ENCODE peak calls at places on chromosome 1, in nine cellular contexts. E is suprapubic skin, S is A549, Z is sigmoid colon, K is transverse colon, C is ovary, J is esophagus muscularis mucosa, G is stomach, R is K562. T is an unnamed sample.

GRCh38 chr1:59071289-59071688 is 225.6 kb upstream of the FGGY start:
- DNase-seq in E (no peak), S (no peak), Z (no peak), K (peak), C (no peak), J (no peak), G (no peak), R (no peak), T (no peak)

GRCh38 chr1:41664861-41665640 is 180.6 kb upstream of the EDN2 start:
- DNase-seq in E (no peak), S (peak), Z (no peak), K (no peak), C (no peak), J (no peak), G (no peak), R (no peak), T (no peak)

GRCh38 chr1:162072770-162073169 is 3.3 kb downstream of the NOS1AP start:
- DNase-seq in E (no peak), S (no peak), Z (no peak), K (no peak), C (no peak), J (peak), G (no peak), R (no peak), T (no peak)

GRCh38 chr1:245566952-245567351 is 412.2 kb downstream of the KIF26B start:
- DNase-seq in E (no peak), S (no peak), Z (no peak), K (no peak), C (no peak), J (no peak), G (no peak), R (no peak), T (no peak)

GRCh38 chr1:114286179-114286578 is 132.5 kb upstream of the SYT6 start:
- DNase-seq in E (no peak), S (no peak), Z (no peak), K (no peak), C (no peak), J (peak), G (no peak), R (no peak), T (no peak)

GRCh38 chr1:923131-923990 is at the start of gene SAMD11:
- DNase-seq in E (no peak), S (no peak), Z (peak), K (peak), C (peak), J (no peak), G (peak), R (peak), T (peak)

GRCh38 chr1:9589719-9590157 is 1.0 kb downstream of the TMEM201 start:
- DNase-seq in E (no peak), S (peak), Z (peak), K (no peak), C (no peak), J (no peak), G (no peak), R (no peak), T (no peak)

GRCh38 chr1:242718967-242719366 is 194.5 kb upstream of the PLD5 start:
- DNase-seq in E (no peak), S (no peak), Z (no peak), K (no peak), C (no peak), J (no peak), G (no peak), R (no peak), T (no peak)

GRCh38 chr1:47382399-47382983 is 33.6 kb upstream of the FOXE3 start:
- DNase-seq in E (no peak), S (no peak), Z (no peak), K (no peak), C (no peak), J (no peak), G (no peak), R (no peak), T (no peak)

GRCh38 chr1:243234978-243235657 is 20.0 kb downstream of the CEP170 start:
- DNase-seq in E (no peak), S (no peak), Z (no peak), K (no peak), C (no peak), J (no peak), G (no peak), R (no peak), T (no peak)

GRCh38 chr1:2019571-2020309 is 595 bp downstream of the GABRD start:
- DNase-seq in E (no peak), S (no peak), Z (no peak), K (no peak), C (no peak), J (no peak), G (no peak), R (peak), T (no peak)

GRCh38 chr1:156135930-156136871 is 17.2 kb upstream of the SEMA4A start:
- DNase-seq in E (no peak), S (no peak), Z (no peak), K (no peak), C (no peak), J (no peak), G (no peak), R (no peak), T (no peak)

GRCh38 chr1:204377800-204378608 is 18.3 kb upstream of the PLEKHA6 start:
- DNase-seq in E (no peak), S (peak), Z (peak), K (peak), C (no peak), J (no peak), G (peak), R (peak), T (no peak)

GRCh38 chr1:2019162-2019542 is at the start of gene GABRD:
- DNase-seq in E (no peak), S (no peak), Z (no peak), K (no peak), C (no peak), J (no peak), G (no peak), R (peak), T (no peak)

DNA sequence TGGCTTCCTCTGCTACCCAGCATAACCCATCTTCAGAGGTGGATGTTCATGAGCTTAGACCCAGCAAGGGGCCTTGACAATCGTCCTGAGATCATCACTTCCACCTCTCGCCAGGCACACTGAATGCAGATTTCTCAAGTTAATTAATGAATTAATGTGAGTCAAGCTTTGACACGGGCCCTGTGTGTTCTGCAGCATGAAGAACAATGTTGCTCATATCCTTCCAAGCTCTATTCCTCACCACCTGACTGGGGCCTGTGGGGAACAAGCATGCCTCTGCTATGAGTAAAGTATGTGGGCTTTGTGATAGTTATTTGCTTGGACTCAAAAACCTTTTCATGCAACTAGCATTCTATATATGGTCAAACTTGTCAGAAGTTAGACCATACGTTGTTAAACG is 122.0 kb downstream of the SEC16B start:
- DNase-seq in E (no peak), S (no peak), Z (no peak), K (no peak), C (no peak), J (peak), G (no peak), R (no peak), T (no peak)
- H3K4me3 ChIP-seq in E (no peak), S (no peak), Z (no peak), K (no peak), C (no peak), J (no peak), G (no peak), R (no peak), T (no peak)

DNA sequence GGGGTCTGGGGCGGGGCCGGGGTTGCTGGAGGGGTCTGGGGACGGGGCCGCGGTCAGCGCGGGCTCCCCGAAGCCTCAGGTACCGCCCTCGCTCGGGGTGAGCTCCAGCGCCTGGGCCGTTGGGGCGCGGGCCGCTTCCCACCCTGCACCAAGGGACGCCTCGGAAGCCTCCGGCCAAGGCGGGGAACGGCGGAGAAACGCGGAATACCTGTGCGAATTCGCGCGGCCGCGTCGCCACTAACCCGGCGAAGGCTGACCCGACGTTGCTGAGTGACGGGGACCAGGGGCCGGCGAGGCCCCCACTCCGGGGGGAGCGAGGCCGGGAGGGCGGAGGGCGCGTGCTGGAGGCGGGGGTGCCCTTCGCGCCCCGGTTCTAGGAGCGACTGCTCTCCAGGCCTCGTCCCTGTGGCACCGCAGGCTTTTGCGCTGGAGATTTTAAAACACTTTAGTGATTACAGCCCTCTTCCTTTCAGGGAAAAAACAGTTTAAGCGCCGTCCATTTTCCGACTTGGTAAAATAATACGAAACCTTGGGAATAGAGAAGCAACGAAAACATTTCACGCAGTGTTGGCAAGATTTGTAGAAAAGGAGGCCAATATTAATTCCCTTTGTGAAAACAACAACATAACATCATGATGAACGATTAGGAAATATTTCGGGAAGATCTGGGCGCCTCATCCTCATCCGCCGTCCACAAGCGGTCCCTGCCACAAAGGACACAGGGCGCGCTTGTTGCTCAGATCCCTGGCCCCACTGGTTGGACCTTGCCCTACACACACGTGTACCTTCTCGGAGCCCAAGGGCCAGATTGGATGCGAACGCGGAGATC is 971 bp upstream of the GNG4 start:
- DNase-seq in E (no peak), S (no peak), Z (peak), K (peak), C (peak), J (peak), G (no peak), R (no peak), T (no peak)
- TF ChIP-seq EP300 in E (no peak), S (no peak), Z (no peak), K (no peak), C (no peak), J (no peak), G (no peak), R (no peak), T (no peak)

GRCh38 chr1:220817907-220818306 is 31.2 kb downstream of the MTARC1 start:
- DNase-seq in E (no peak), S (no peak), Z (peak), K (no peak), C (no peak), J (no peak), G (no peak), R (no peak), T (peak)
- H3K4me3 ChIP-seq in E (no peak), S (no peak), Z (no peak), K (no peak), C (no peak), J (no peak), G (no peak), R (no peak), T (no peak)

GRCh38 chr1:61741682-61742619 is at the start of gene PATJ:
- DNase-seq in E (peak), S (peak), Z (peak), K (peak), C (peak), J (no peak), G (peak), R (no peak), T (peak)
- TF ChIP-seq EP300 in E (no peak), S (no peak), Z (no peak), K (no peak), C (no peak), J (no peak), G (no peak), R (no peak), T (peak)

GRCh38 chr1:19393051-19393450 is 80.9 kb downstream of the SLC66A1 start:
- DNase-seq in E (no peak), S (no peak), Z (no peak), K (no peak), C (no peak), J (no peak), G (no peak), R (no peak), T (no peak)

GRCh38 chr1:19390901-19391595 is 78.9 kb downstream of the SLC66A1 start:
- DNase-seq in E (no peak), S (peak), Z (peak), K (peak), C (peak), J (peak), G (peak), R (peak), T (peak)

GRCh38 chr1:19390166-19390850 is 78.2 kb downstream of the SLC66A1 start:
- DNase-seq in E (no peak), S (no peak), Z (no peak), K (no peak), C (peak), J (no peak), G (no peak), R (no peak), T (no peak)

GRCh38 chr1:19392221-19392620 is 80.1 kb downstream of the SLC66A1 start:
- DNase-seq in E (no peak), S (no peak), Z (no peak), K (no peak), C (no peak), J (no peak), G (no peak), R (no peak), T (no peak)

DNA sequence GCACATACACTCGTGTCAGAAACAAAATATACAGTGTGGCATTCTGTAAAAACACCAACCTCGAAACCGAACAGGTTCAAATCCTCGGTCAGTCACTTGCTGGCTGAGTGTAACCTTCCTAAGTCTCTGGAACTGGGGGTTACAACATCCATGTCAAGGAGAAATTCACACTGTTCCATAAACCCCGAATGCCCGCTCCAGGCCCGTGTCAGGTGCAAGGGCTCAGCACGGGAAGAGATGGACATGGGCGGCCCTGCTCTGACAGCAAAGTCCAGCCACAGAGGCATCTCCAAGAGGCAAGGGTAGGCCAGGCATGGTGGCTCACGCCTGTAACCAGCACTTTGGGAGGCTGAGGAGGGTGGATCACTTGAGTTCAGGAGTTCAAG is 79.5 kb downstream of the SLC66A1 start:
- DNase-seq in E (no peak), S (no peak), Z (no peak), K (no peak), C (no peak), J (no peak), G (no peak), R (no peak), T (no peak)
- H3K4me3 ChIP-seq in E (peak), S (no peak), Z (no peak), K (no peak), C (no peak), J (no peak), G (no peak), R (no peak), T (no peak)

GRCh38 chr1:11062965-11063401 is 3.2 kb upstream of the SRM start:
- DNase-seq in E (peak), S (no peak), Z (peak), K (no peak), C (no peak), J (no peak), G (no peak), R (no peak), T (no peak)
- TF ChIP-seq EP300 in E (no peak), S (no peak), Z (no peak), K (no peak), C (no peak), J (no peak), G (no peak), R (no peak), T (no peak)

GRCh38 chr1:234554478-234555311 is 55.3 kb downstream of the IRF2BP2 start:
- DNase-seq in E (peak), S (no peak), Z (peak), K (no peak), C (no peak), J (no peak), G (no peak), R (peak), T (no peak)

GRCh38 chr1:234554157-234554477 is 55.9 kb downstream of the IRF2BP2 start:
- DNase-seq in E (no peak), S (no peak), Z (peak), K (no peak), C (no peak), J (no peak), G (no peak), R (no peak), T (no peak)

GRCh38 chr1:234555390-234556112 is 54.4 kb downstream of the IRF2BP2 start:
- DNase-seq in E (no peak), S (no peak), Z (no peak), K (no peak), C (no peak), J (no peak), G (no peak), R (no peak), T (no peak)

GRCh38 chr1:234558186-234558836 is 51.7 kb downstream of the IRF2BP2 start:
- DNase-seq in E (no peak), S (no peak), Z (no peak), K (no peak), C (no peak), J (no peak), G (no peak), R (peak), T (no peak)

GRCh38 chr1:234556245-234556943 is 53.6 kb downstream of the IRF2BP2 start:
- DNase-seq in E (no peak), S (no peak), Z (no peak), K (no peak), C (no peak), J (no peak), G (no peak), R (no peak), T (no peak)
- H3K4me3 ChIP-seq in E (no peak), S (no peak), Z (no peak), K (no peak), C (no peak), J (no peak), G (no peak), R (no peak), T (no peak)

GRCh38 chr1:86502721-86503430 is 34.1 kb downstream of the CLCA1 start:
- DNase-seq in E (no peak), S (no peak), Z (no peak), K (peak), C (peak), J (no peak), G (no peak), R (no peak), T (no peak)
- TF ChIP-seq EP300 in E (no peak), S (no peak), Z (no peak), K (no peak), C (no peak), J (no peak), G (no peak), R (no peak), T (no peak)

GRCh38 chr1:32651461-32652073 is 559 bp downstream of the RBBP4 start:
- DNase-seq in E (no peak), S (peak), Z (no peak), K (no peak), C (no peak), J (no peak), G (no peak), R (no peak), T (no peak)

GRCh38 chr1:32647308-32648134 is 2.8 kb downstream of the ZBTB8OS start:
- DNase-seq in E (no peak), S (no peak), Z (no peak), K (no peak), C (no peak), J (no peak), G (no peak), R (no peak), T (no peak)

GRCh38 chr1:32650157-32650751 is at the start of gene ZBTB8OS:
- DNase-seq in E (peak), S (peak), Z (peak), K (peak), C (peak), J (peak), G (peak), R (peak), T (peak)

GRCh38 chr1:32650752-32651460 is at the start of gene RBBP4:
- DNase-seq in E (peak), S (peak), Z (peak), K (peak), C (peak), J (peak), G (peak), R (peak), T (peak)

GRCh38 chr1:32652244-32652962 is 1.4 kb downstream of the RBBP4 start:
- DNase-seq in E (no peak), S (no peak), Z (no peak), K (no peak), C (no peak), J (no peak), G (no peak), R (no peak), T (no peak)
- H3K4me3 ChIP-seq in E (peak), S (peak), Z (no peak), K (peak), C (peak), J (peak), G (peak), R (peak), T (peak)